ENCODE peak calls at places on chromosomes 1 and 21, in five cellular contexts. O is HepG2, B is foreskin fibroblast, X is GM13976, F is fibroblast of pulmonary artery. A is an unnamed sample.

GRCh38 chr21:45916011-45916840 is 65.3 kb upstream of the COL6A1 start:
- DNase-seq in X (no peak), O (no peak), B (no peak), F (no peak), A (no peak)

GRCh38 chr1:181033128-181033798 is 520 bp upstream of the MR1 start:
- DNase-seq in X (no peak), B (peak), F (peak), O (no peak), A (no peak)

GRCh38 chr1:108590947-108591346 is 31.0 kb downstream of the EEIG2 start:
- DNase-seq in F (peak), B (peak), X (no peak), O (no peak), A (no peak)

GRCh38 chr1:117239467-117239866 is 28.7 kb upstream of the VTCN1 start:
- DNase-seq in O (peak), B (no peak), F (no peak), X (no peak), A (no peak)

GRCh38 chr1:160168609-160169369 is 17.4 kb downstream of the ATP1A4 start:
- DNase-seq in O (no peak), F (no peak), X (no peak), B (no peak), A (no peak)

GRCh38 chr1:27658951-27659496 is 13.0 kb downstream of the IFI6 start:
- DNase-seq in O (no peak), F (peak), X (peak), B (peak), A (peak)

GRCh38 chr1:90671251-90671650 is 45.9 kb downstream of the BARHL2 start:
- DNase-seq in F (no peak), X (no peak), B (no peak), O (no peak), A (no peak)

GRCh38 chr1:33762099-33762830 is 101.6 kb upstream of the HMGB4 start:
- DNase-seq in F (no peak), X (no peak), B (peak), O (no peak), A (no peak)

DNA sequence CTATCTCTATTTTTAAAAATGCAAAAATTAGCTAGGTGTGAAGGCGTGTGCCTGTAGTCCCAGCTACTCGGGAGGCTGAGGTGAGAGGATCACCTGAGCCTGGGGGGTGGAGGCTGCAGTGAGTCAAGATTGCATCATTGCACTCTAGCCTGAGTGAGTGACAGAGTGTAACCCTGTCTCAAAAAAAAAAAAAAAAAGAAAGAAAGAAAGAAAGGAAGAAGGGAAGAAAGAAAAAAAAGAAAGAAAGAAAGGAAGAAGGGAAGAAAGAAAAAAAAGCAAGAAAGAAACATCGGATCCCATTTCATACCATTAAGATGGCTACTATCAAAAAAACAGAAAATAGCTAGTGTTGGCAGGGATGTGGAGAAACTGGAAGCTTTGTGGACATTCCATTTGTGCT is 136.8 kb upstream of the WNT4 start:
- DNase-seq in O (no peak), B (no peak), X (no peak), F (no peak), A (no peak)
- TF ChIP-seq CTCF in O (no peak), B (no peak), X (no peak), F (no peak), A (no peak)

GRCh38 chr1:53060580-53060979 is 1.4 kb upstream of the PODN start:
- DNase-seq in O (no peak), F (peak), B (peak), X (no peak), A (no peak)

GRCh38 chr1:53063744-53064515 is 1.9 kb downstream of the PODN start:
- DNase-seq in X (peak), F (no peak), O (no peak), B (no peak), A (peak)

GRCh38 chr1:53061123-53061858 is 722 bp upstream of the PODN start:
- DNase-seq in F (peak), O (no peak), B (peak), X (peak), A (no peak)

GRCh38 chr1:53061859-53062714 is at the start of gene PODN:
- DNase-seq in F (peak), O (no peak), B (peak), X (peak), A (peak)

DNA sequence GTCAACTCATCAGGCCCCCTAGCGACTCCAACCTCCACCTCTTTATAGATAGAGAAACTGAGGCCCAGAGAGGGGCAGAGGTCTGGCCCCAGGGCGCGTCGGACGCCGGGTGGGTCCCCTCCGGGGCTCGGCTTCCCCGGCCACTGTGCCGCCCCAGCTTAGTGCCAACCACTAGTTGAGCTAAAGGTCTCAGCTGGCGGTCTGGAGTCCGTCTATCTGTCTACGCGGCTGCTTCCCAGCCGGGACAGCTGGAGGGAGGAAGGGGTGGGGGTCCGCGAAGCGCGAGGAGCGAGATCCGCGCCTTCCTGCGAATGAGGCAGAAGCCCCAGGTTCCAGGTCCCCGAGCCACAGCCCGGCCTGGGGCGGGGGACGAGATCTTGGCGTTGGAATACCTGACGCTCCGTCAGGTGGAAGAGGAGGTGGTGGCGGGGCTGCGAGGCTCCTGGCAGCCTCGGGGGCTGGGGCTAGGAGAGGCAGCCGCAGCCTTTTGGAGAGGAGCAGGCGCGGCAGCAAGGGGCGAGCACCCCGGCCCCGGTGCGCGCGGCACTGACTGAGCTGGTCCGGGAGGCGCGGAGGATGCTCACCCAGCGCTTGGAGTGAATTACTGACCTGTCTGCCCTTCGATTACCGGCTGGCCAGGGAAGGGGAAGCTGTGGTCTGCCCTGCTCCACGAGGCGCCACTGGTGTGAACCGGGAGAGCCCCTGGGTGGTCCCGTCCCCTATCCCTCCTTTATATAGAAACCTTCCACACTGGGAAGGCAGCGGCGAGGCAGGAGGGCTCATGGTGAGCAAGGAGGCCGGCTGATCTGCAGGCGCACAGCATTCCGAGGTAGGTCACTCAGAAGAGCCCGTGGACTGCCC is 948 bp downstream of the PODN start:
- DNase-seq in O (no peak), X (peak), B (no peak), F (no peak), A (peak)
- TF ChIP-seq CTCF in O (no peak), X (no peak), B (peak), F (no peak), A (no peak)

GRCh38 chr1:23209765-23210164 is 7.5 kb downstream of the HTR1D start:
- DNase-seq in B (no peak), X (no peak), O (no peak), F (no peak), A (no peak)

GRCh38 chr1:23211955-23212354 is 5.3 kb downstream of the HTR1D start:
- DNase-seq in X (no peak), F (no peak), B (no peak), O (no peak), A (no peak)

GRCh38 chr1:23208527-23208926 is 8.8 kb downstream of the HTR1D start:
- DNase-seq in B (no peak), X (no peak), F (no peak), O (no peak), A (no peak)

GRCh38 chr1:23210963-23211362 is 6.3 kb downstream of the HTR1D start:
- DNase-seq in X (no peak), F (no peak), B (no peak), O (no peak), A (no peak)

DNA sequence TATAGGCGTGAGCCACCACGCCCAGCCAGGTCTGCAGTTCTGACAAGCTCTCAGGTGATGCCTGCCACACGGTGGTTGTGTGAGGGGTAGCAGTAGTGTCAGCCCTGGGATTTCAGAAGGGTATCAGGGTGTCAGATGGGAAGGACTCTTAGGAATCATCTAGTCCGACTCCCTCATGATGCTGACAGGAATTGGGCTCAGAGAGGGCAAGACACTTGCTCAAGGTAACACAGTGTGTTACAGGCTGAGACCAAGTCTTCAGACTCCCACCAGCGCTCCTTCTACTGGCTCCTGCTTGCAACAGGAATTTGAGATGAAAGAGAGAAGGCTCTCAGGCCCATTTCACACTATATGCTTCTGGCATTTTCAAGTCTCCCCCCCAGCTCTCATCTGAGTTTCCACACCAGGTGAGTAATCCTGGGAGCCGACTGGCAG is 6.9 kb downstream of the HTR1D start:
- DNase-seq in O (no peak), B (no peak), F (no peak), X (no peak), A (no peak)
- TF ChIP-seq CTCF in O (peak), B (no peak), F (no peak), X (no peak), A (peak)

DNA sequence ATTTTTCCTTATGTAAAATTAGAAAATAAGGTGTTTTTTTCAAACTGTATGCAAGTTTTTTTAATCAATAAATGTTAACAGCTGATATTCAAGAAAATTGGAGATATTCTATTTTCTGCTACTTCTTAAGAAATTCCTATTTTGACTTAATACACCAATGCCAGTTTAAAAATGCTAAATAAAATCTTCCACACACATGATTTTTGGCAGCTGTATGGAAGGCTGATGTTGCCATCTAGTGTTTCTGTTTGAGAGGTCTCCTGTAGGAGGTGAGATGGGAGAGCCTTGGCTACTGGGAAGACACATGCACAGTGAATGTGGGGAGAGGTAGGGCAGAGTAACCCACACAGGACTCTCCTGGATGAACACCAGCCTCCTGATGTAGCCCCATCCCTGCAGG is 29.2 kb upstream of the OR2B11 start:
- DNase-seq in X (peak), F (peak), O (peak), B (peak), A (peak)
- TF ChIP-seq CTCF in X (peak), F (peak), O (peak), B (peak), A (peak)

GRCh38 chr1:227328405-227329019 is 10.2 kb upstream of the CDC42BPA start:
- DNase-seq in O (peak), X (no peak), F (no peak), B (no peak), A (no peak)

GRCh38 chr1:227330709-227331108 is 12.4 kb upstream of the CDC42BPA start:
- DNase-seq in X (no peak), F (no peak), O (no peak), B (no peak), A (no peak)

GRCh38 chr1:227325195-227325594 is 6.9 kb upstream of the CDC42BPA start:
- DNase-seq in B (no peak), O (no peak), X (no peak), F (no peak), A (no peak)

GRCh38 chr1:227333423-227333822 is 15.1 kb upstream of the CDC42BPA start:
- DNase-seq in X (no peak), B (peak), F (no peak), O (no peak), A (no peak)

GRCh38 chr1:227330279-227330678 is 12.0 kb upstream of the CDC42BPA start:
- DNase-seq in B (no peak), X (no peak), O (no peak), F (no peak), A (no peak)
- TF ChIP-seq CTCF in B (no peak), X (no peak), O (no peak), F (no peak), A (no peak)

DNA sequence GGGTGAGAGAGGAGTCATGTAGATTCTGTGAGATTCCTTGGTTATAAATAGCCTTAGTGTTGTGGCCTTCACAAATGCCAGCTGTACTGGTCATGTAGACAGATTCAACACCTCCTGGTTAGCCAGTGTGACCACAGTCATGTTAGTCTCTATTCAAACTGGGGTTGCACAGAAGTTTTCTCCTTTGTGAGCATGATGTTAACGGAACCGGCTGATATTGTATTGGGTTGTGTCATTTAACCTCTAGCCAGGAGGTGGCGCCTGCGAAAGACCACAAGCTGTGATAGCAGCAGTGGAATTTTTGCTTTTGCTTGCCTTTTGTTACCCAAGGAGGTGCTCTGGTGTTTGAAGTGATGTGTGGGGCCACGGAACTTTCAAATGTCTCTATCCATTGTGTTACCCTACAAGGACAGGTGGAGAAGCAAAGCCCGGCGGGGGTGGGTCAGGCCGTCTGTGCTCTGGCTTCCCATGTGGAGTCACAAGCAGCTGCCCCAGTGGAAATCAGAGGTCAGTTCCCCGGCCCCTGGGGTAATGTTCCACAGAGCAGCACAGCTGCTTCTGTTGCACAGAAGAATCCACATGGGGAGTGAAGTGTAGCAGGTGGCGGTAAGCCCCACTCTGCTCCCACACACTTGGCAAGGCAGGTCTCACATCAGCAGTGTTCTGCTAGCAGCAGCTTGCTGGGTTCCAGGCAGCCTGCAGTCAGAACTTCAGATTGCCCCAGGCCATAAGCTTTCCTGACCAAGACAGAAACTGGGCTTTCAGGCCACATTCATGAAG is 112.6 kb downstream of the ADAMTS1 start:
- DNase-seq in X (no peak), F (peak), O (peak), B (peak), A (no peak)
- TF ChIP-seq CTCF in X (no peak), F (peak), O (peak), B (peak), A (peak)

GRCh38 chr1:30915491-30916230 is 7.1 kb upstream of the SDC3 start:
- DNase-seq in F (no peak), X (no peak), O (no peak), B (no peak), A (no peak)

GRCh38 chr1:30914931-30915330 is 6.4 kb upstream of the SDC3 start:
- DNase-seq in X (no peak), F (no peak), B (no peak), O (no peak), A (no peak)

GRCh38 chr1:30920827-30921226 is 12.3 kb upstream of the SDC3 start:
- DNase-seq in F (no peak), O (no peak), X (no peak), B (peak), A (no peak)

GRCh38 chr1:30916296-30916695 is 7.7 kb upstream of the SDC3 start:
- DNase-seq in X (no peak), F (no peak), B (no peak), O (no peak), A (no peak)

GRCh38 chr1:30919025-30919881 is 10.7 kb upstream of the SDC3 start:
- DNase-seq in F (peak), O (no peak), X (no peak), B (peak), A (no peak)
- TF ChIP-seq CTCF in F (no peak), O (no peak), X (no peak), B (no peak), A (no peak)

GRCh38 chr1:171852273-171852672 is 11.0 kb downstream of the DNM3 start:
- DNase-seq in F (peak), B (peak), O (no peak), X (no peak), A (no peak)

GRCh38 chr1:171845998-171846397 is 4.7 kb downstream of the DNM3 start:
- DNase-seq in B (no peak), O (no peak), X (no peak), F (no peak), A (no peak)

GRCh38 chr1:171849245-171849898 is 8.1 kb downstream of the DNM3 start:
- DNase-seq in X (no peak), B (no peak), O (no peak), F (no peak), A (no peak)

DNA sequence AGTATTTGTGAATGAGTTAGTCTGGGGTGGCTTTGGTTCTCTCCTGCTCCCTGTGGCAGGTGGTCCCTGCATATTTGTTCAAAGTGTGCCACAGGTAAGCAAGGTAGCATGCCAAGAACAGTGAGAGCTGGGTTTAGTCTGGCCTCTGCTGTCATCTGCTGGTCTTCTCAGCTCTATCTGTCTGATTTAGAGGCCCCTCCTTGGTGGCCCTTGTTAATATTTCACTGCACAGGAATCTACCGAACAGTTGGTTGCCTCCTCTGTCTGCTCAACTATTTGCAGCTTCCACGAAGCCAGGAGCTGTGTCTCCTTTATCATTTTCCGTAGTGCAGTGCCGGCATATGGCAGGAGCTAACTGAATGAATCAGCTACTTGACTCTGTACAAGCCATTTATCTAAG is 9.7 kb downstream of the DNM3 start:
- DNase-seq in X (no peak), O (peak), F (no peak), B (no peak), A (no peak)
- TF ChIP-seq CTCF in X (no peak), O (peak), F (no peak), B (no peak), A (no peak)

GRCh38 chr1:218524986-218525385 is 179.8 kb downstream of the TGFB2 start:
- DNase-seq in X (no peak), F (no peak), O (no peak), B (no peak), A (no peak)

GRCh38 chr1:218524526-218524925 is 179.4 kb downstream of the TGFB2 start:
- DNase-seq in F (no peak), X (no peak), B (peak), O (no peak), A (no peak)

GRCh38 chr1:218518341-218518740 is 173.2 kb downstream of the TGFB2 start:
- DNase-seq in B (no peak), O (no peak), F (no peak), X (no peak), A (no peak)

GRCh38 chr1:218525451-218526197 is 180.5 kb downstream of the TGFB2 start:
- DNase-seq in O (no peak), F (no peak), X (no peak), B (no peak), A (no peak)

GRCh38 chr1:218521414-218522169 is 176.5 kb downstream of the TGFB2 start:
- DNase-seq in X (peak), B (peak), O (peak), F (no peak), A (peak)
- TF ChIP-seq CTCF in X (peak), B (peak), O (peak), F (peak), A (peak)

GRCh38 chr1:237679687-237680086 is 211.0 kb downstream of the ZP4 start:
- DNase-seq in X (no peak), F (no peak), O (no peak), B (no peak), A (no peak)

GRCh38 chr1:237672748-237673147 is 218.0 kb downstream of the ZP4 start:
- DNase-seq in B (no peak), X (no peak), F (no peak), O (no peak), A (no peak)

GRCh38 chr1:237681210-237681609 is 209.5 kb downstream of the ZP4 start:
- DNase-seq in X (no peak), O (no peak), F (no peak), B (no peak), A (no peak)

GRCh38 chr1:237677979-237678378 is 212.7 kb downstream of the ZP4 start:
- DNase-seq in X (no peak), O (no peak), B (no peak), F (peak), A (no peak)
- TF ChIP-seq CTCF in X (no peak), O (peak), B (no peak), F (peak), A (no peak)

A was measured in GM10248.